ENCODE peak calls at places on chromosome 1, in four cellular contexts. T is A549, Y is IMR-90, Q is HepG2. I is an unnamed sample.

GRCh38 chr1:17844146-17844826 is 89.2 kb downstream of the ACTL8 start:
- DNase-seq in Y (no peak), Q (no peak), T (no peak), I (no peak)

GRCh38 chr1:113940365-113941244 is 11.5 kb downstream of the HIPK1 start:
- DNase-seq in Q (no peak), T (no peak), Y (no peak), I (no peak)

GRCh38 chr1:83920320-83920719 is 78.6 kb downstream of the TTLL7 start:
- DNase-seq in Q (no peak), Y (no peak), T (no peak), I (no peak)

GRCh38 chr1:152752225-152752624 is 5.6 kb upstream of the KPRP start:
- DNase-seq in T (no peak), Q (peak; percentile 13), Y (peak; percentile 70), I (no peak)

GRCh38 chr1:230222678-230223077 is 155.6 kb downstream of the GALNT2 start:
- DNase-seq in T (no peak), Y (no peak), Q (no peak), I (no peak)

GRCh38 chr1:158098256-158098655 is 82.4 kb upstream of the CD1D start:
- DNase-seq in Q (no peak), Y (no peak), T (no peak), I (no peak)

GRCh38 chr1:185938396-185938795 is 204.2 kb downstream of the HMCN1 start:
- DNase-seq in Y (peak; percentile 4), Q (no peak), T (no peak), I (no peak)

GRCh38 chr1:228798548-228798947 is 63.3 kb downstream of the RHOU start:
- DNase-seq in Q (no peak), T (no peak), Y (no peak), I (no peak)

GRCh38 chr1:226825037-226825745 is 45.2 kb upstream of the PSEN2 start:
- DNase-seq in Y (no peak), T (no peak), Q (no peak), I (no peak)

GRCh38 chr1:246631426-246631825 is 65.2 kb downstream of the CNST start:
- DNase-seq in Q (no peak), T (no peak), Y (peak; percentile 82), I (no peak)

GRCh38 chr1:43867946-43868740 is 65.5 kb upstream of the ARTN start:
- DNase-seq in Q (no peak), Y (peak; percentile 67), T (no peak), I (no peak)

GRCh38 chr1:10113501-10113900 is 80.7 kb downstream of the UBE4B start:
- DNase-seq in T (no peak), Y (no peak), Q (no peak), I (no peak)

GRCh38 chr1:53368314-53369033 is 40.6 kb upstream of the LRP8 start:
- DNase-seq in Q (no peak), Y (no peak), T (no peak), I (no peak)

GRCh38 chr1:165871311-165872067 is 44.1 kb downstream of the UCK2 start:
- DNase-seq in Y (peak; percentile 54), Q (peak; percentile 92), T (no peak), I (peak; percentile 63)

GRCh38 chr1:110877776-110878175 is 4.8 kb downstream of the CD53 start:
- DNase-seq in Y (no peak), Q (no peak), T (no peak), I (no peak)

GRCh38 chr1:189992856-189993255 is 484.8 kb downstream of the BRINP3 start:
- DNase-seq in T (no peak), Q (no peak), Y (no peak), I (no peak)

GRCh38 chr1:225972344-225973152 is 26.6 kb downstream of the SDE2 start:
- DNase-seq in T (no peak), Y (no peak), Q (no peak), I (no peak)

GRCh38 chr1:164780111-164780510 is 221.1 kb downstream of the PBX1 start:
- DNase-seq in Q (no peak), Y (peak; percentile 47), T (no peak), I (no peak)

GRCh38 chr1:214184992-214185391 is 96.0 kb upstream of the SMYD2 start:
- DNase-seq in Q (no peak), T (no peak), Y (no peak), I (no peak)

GRCh38 chr1:94954292-94955220 is 27.6 kb upstream of the CNN3 start:
- DNase-seq in T (no peak), Q (no peak), Y (no peak), I (no peak)

GRCh38 chr1:56331892-56332567 is 247.3 kb downstream of the PLPP3 start:
- DNase-seq in Q (peak; percentile 95), T (peak; percentile 2), Y (peak; percentile 75), I (peak; percentile 16)

GRCh38 chr1:3717715-3718601 is 34.3 kb upstream of the CCDC27 start:
- DNase-seq in Q (peak; percentile 33), T (no peak), Y (no peak), I (peak; percentile 78)

GRCh38 chr1:12528021-12528852 is 89.8 kb downstream of the DHRS3 start:
- DNase-seq in Y (peak; percentile 45), Q (peak; percentile 98), T (peak; percentile 61), I (peak; percentile 63)

GRCh38 chr1:37482004-37482785 is 7.8 kb downstream of the ZC3H12A start:
- DNase-seq in Y (no peak), T (no peak), Q (no peak), I (no peak)

GRCh38 chr1:212606734-212607205 is 1.8 kb upstream of the ATF3 start:
- DNase-seq in Y (no peak), Q (no peak), T (no peak), I (no peak)

GRCh38 chr1:23727362-23727811 is 15.9 kb upstream of the ELOA start:
- DNase-seq in Y (peak; percentile 91), T (no peak), Q (peak; percentile 78), I (no peak)

GRCh38 chr1:154770897-154771594 is 99.0 kb downstream of the KCNN3 start:
- DNase-seq in Y (no peak), T (no peak), Q (no peak), I (no peak)

GRCh38 chr1:172287207-172287606 is 133.3 kb upstream of the C1orf105 start:
- DNase-seq in T (no peak), Y (peak; percentile 73), Q (no peak), I (no peak)

GRCh38 chr1:110948038-110948810 is 15.5 kb downstream of the LRIF1 start:
- DNase-seq in Q (no peak), Y (peak; percentile 51), T (no peak), I (no peak)

GRCh38 chr1:152053375-152053774 is 16.6 kb upstream of the S100A11 start:
- DNase-seq in Q (no peak), Y (no peak), T (no peak), I (no peak)

GRCh38 chr1:177119311-177119710 is 45.2 kb downstream of the ASTN1 start:
- DNase-seq in Y (no peak), T (no peak), Q (no peak), I (no peak)

GRCh38 chr1:31886866-31887265 is 51.3 kb downstream of the PTP4A2 start:
- DNase-seq in T (no peak), Y (no peak), Q (no peak), I (no peak)
- TF ChIP-seq MAZ in T (no peak), Y (no peak), Q (no peak), I (no peak)

DNA sequence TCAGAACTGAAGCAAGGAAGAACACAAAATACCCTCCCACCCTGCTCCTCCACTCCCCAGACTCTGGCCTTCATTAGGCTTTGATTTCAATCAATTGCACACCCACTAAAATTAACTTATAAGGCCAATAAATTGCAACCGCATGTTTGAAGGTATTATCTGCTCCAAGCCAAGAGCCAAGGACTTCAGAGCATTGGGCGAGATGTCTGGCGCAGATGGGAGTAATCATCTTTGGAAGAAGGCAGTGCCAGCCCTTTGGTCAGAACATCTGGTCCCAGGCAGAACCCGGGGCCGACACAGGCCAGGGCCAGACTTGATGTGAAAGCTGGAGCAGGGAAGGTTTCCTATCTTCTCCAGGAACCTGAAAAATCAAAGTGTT is 60.0 kb downstream of the SLC66A1 start:
- DNase-seq in Q (no peak), T (no peak), Y (no peak), I (no peak)
- TF ChIP-seq MAZ in Q (no peak), T (no peak), Y (no peak), I (no peak)

DNA sequence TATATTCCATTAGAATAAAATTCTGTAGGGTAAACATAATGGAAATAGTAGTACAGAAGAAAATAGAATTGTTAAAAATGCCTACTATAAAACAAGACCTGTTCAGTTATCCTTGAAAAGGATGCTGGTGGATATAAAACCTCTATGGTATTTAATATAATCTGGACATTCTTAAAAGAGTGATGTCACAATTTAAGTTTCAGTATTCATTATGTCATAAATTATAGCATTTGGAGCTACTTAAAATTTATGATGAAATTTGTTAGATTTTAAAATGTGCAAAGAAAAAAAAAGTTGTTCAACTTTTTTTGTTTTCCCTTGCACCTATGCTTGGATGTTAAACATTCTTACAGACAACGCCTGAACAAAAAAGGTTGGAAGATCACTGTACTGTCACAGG is 50.3 kb downstream of the USP48 start:
- DNase-seq in Q (no peak), Y (no peak), T (no peak), I (no peak)
- TF ChIP-seq MAZ in Q (no peak), Y (no peak), T (no peak), I (no peak)

DNA sequence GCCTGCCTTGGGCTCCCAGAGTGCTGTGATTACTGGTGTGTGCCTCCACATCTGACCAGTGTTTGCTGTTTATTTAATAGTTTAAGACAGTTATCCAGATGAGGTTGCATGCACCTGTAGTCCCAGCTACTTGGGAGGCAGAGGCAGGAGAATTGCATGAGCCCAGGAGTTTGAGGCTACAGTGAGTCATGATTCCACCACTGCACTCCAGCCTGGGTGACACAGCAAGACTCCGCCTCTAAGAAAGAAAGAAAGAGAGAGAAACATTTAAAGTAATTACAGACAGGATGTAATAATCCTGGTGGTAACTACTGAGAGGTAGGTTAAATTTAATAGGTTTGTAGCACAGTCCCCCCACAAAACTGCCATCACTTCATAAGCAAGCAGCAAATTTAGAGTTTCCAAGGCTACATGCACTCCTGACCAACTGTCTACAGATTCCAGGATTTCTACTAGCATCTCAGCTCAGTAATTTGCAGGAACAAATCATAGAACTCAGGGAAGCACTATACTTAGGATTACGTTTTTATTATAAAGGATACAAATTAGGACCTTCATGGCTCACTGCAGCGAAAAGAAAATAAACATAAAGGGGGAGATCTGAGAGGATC is 89.6 kb downstream of the PKN2 start:
- DNase-seq in Q (peak; percentile 2), T (no peak), Y (peak; percentile 72), I (peak; percentile 6)
- TF ChIP-seq MAZ in Q (no peak), T (no peak), Y (no peak), I (no peak)

GRCh38 chr1:160261526-160261877 is 847 bp downstream of the DCAF8 start:
- DNase-seq in Y (peak; percentile 91), T (peak; percentile 89), Q (peak; percentile 83), I (peak; percentile 52)
- TF ChIP-seq MAZ in Y (peak; percentile 31), T (no peak), Q (no peak), I (no peak)

GRCh38 chr1:2025491-2025981 is 6.4 kb downstream of the GABRD start:
- DNase-seq in Q (no peak), T (no peak), Y (no peak), I (no peak)

GRCh38 chr1:2023187-2023586 is 4.0 kb downstream of the GABRD start:
- DNase-seq in T (no peak), Y (no peak), Q (no peak), I (no peak)

GRCh38 chr1:2022063-2022770 is 3.1 kb downstream of the GABRD start:
- DNase-seq in Y (no peak), Q (no peak), T (no peak), I (no peak)

GRCh38 chr1:2024451-2024850 is 5.3 kb downstream of the GABRD start:
- DNase-seq in Q (no peak), Y (no peak), T (no peak), I (no peak)

GRCh38 chr1:2024887-2025286 is 5.7 kb downstream of the GABRD start:
- DNase-seq in Y (no peak), T (no peak), Q (no peak), I (no peak)
- TF ChIP-seq MAZ in Y (no peak), T (no peak), Q (no peak), I (no peak)